ENCODE peak calls at places on chromosomes 6 and 20, in seven cellular contexts. One of them, this sample, is unnamed.

GRCh38 chr6:131952886-131953509 is 1.8 kb upstream of the CCN2 start:
- DNase-seq in ascending aorta: no peak
- DNase-seq in astrocyte: no peak
- DNase-seq in IMR-90: no peak
- DNase-seq in PC-3: no peak
- DNase-seq in heart right ventricle: no peak
- DNase-seq in CD8-positive, alpha-beta memory T cell: no peak
- DNase-seq in this sample: no peak

GRCh38 chr20:438581-439469 is 23.5 kb downstream of the TBC1D20 start:
- DNase-seq in IMR-90: no peak
- DNase-seq in PC-3: no peak
- DNase-seq in heart right ventricle: no peak
- DNase-seq in CD8-positive, alpha-beta memory T cell: peak; percentile 51
- DNase-seq in astrocyte: no peak
- DNase-seq in ascending aorta: no peak
- DNase-seq in this sample: no peak

GRCh38 chr6:3195695-3196497 is 31.6 kb downstream of the TUBB2B start:
- DNase-seq in PC-3: no peak
- DNase-seq in IMR-90: no peak
- DNase-seq in astrocyte: no peak
- DNase-seq in CD8-positive, alpha-beta memory T cell: no peak
- DNase-seq in ascending aorta: no peak
- DNase-seq in heart right ventricle: no peak
- DNase-seq in this sample: no peak

GRCh38 chr6:112282217-112282616 is 27.9 kb upstream of the LAMA4 start:
- DNase-seq in IMR-90: peak; percentile 97
- DNase-seq in PC-3: peak; percentile 69
- DNase-seq in heart right ventricle: peak; percentile 77
- DNase-seq in CD8-positive, alpha-beta memory T cell: no peak
- DNase-seq in ascending aorta: no peak
- DNase-seq in astrocyte: peak; percentile 89
- DNase-seq in this sample: peak; percentile 82

GRCh38 chr6:22343864-22344263 is 47.0 kb upstream of the PRL start:
- DNase-seq in heart right ventricle: no peak
- DNase-seq in IMR-90: no peak
- DNase-seq in CD8-positive, alpha-beta memory T cell: no peak
- DNase-seq in PC-3: peak; percentile 35
- DNase-seq in ascending aorta: no peak
- DNase-seq in astrocyte: no peak
- DNase-seq in this sample: no peak

GRCh38 chr6:113171882-113172281 is 685.3 kb upstream of the MARCKS start:
- DNase-seq in astrocyte: no peak
- DNase-seq in IMR-90: no peak
- DNase-seq in ascending aorta: no peak
- DNase-seq in heart right ventricle: no peak
- DNase-seq in CD8-positive, alpha-beta memory T cell: no peak
- DNase-seq in PC-3: no peak
- DNase-seq in this sample: no peak

GRCh38 chr6:33290459-33290858 is 1.1 kb downstream of the PFDN6 start:
- DNase-seq in PC-3: no peak
- DNase-seq in heart right ventricle: no peak
- DNase-seq in IMR-90: no peak
- DNase-seq in astrocyte: no peak
- DNase-seq in ascending aorta: no peak
- DNase-seq in CD8-positive, alpha-beta memory T cell: no peak
- DNase-seq in this sample: no peak

GRCh38 chr6:166456360-166457156 is 73.8 kb upstream of the MPC1 start:
- DNase-seq in heart right ventricle: no peak
- DNase-seq in PC-3: peak; percentile 33
- DNase-seq in IMR-90: peak; percentile 5
- DNase-seq in astrocyte: peak; percentile 36
- DNase-seq in ascending aorta: peak; percentile 61
- DNase-seq in CD8-positive, alpha-beta memory T cell: no peak
- DNase-seq in this sample: no peak

GRCh38 chr6:3026811-3027626 is 27.3 kb downstream of the NQO2 start:
- DNase-seq in CD8-positive, alpha-beta memory T cell: no peak
- DNase-seq in ascending aorta: no peak
- DNase-seq in PC-3: no peak
- DNase-seq in IMR-90: peak; percentile 72
- DNase-seq in astrocyte: peak; percentile 36
- DNase-seq in heart right ventricle: peak; percentile 16
- DNase-seq in this sample: no peak

GRCh38 chr6:112663705-112664104 is 316.6 kb downstream of the RFPL4B start:
- DNase-seq in CD8-positive, alpha-beta memory T cell: no peak
- DNase-seq in ascending aorta: no peak
- DNase-seq in IMR-90: no peak
- DNase-seq in heart right ventricle: no peak
- DNase-seq in astrocyte: no peak
- DNase-seq in PC-3: peak; percentile 43
- DNase-seq in this sample: no peak

GRCh38 chr6:39882567-39882953 is 51.7 kb downstream of the MOCS1 start:
- DNase-seq in IMR-90: peak; percentile 98
- DNase-seq in CD8-positive, alpha-beta memory T cell: no peak
- DNase-seq in PC-3: no peak
- DNase-seq in ascending aorta: peak; percentile 90
- DNase-seq in astrocyte: peak; percentile 100
- DNase-seq in heart right ventricle: peak; percentile 67
- DNase-seq in this sample: peak; percentile 96

GRCh38 chr6:154414021-154414813 is 57.6 kb upstream of the IPCEF1 start:
- DNase-seq in CD8-positive, alpha-beta memory T cell: no peak
- DNase-seq in astrocyte: peak; percentile 79
- DNase-seq in heart right ventricle: no peak
- DNase-seq in ascending aorta: no peak
- DNase-seq in IMR-90: peak; percentile 89
- DNase-seq in PC-3: no peak
- DNase-seq in this sample: peak; percentile 69

GRCh38 chr6:26411751-26412150 is 9.7 kb downstream of the BTN3A1 start:
- DNase-seq in PC-3: no peak
- DNase-seq in CD8-positive, alpha-beta memory T cell: no peak
- DNase-seq in IMR-90: peak; percentile 36
- DNase-seq in ascending aorta: no peak
- DNase-seq in astrocyte: no peak
- DNase-seq in heart right ventricle: no peak
- DNase-seq in this sample: no peak

GRCh38 chr6:106477790-106478189 is 117.3 kb downstream of the CRYBG1 start:
- DNase-seq in PC-3: no peak
- DNase-seq in CD8-positive, alpha-beta memory T cell: no peak
- DNase-seq in ascending aorta: no peak
- DNase-seq in heart right ventricle: no peak
- DNase-seq in astrocyte: no peak
- DNase-seq in IMR-90: no peak
- DNase-seq in this sample: no peak

GRCh38 chr6:83707829-83708545 is 914 bp downstream of the SNAP91 start:
- DNase-seq in astrocyte: peak; percentile 5
- DNase-seq in CD8-positive, alpha-beta memory T cell: no peak
- DNase-seq in ascending aorta: peak; percentile 62
- DNase-seq in IMR-90: no peak
- DNase-seq in PC-3: no peak
- DNase-seq in heart right ventricle: no peak
- DNase-seq in this sample: no peak

GRCh38 chr20:23889775-23890187 is 10.2 kb upstream of the CST5 start:
- DNase-seq in astrocyte: no peak
- DNase-seq in heart right ventricle: peak; percentile 16
- DNase-seq in IMR-90: peak; percentile 24
- DNase-seq in PC-3: peak; percentile 84
- DNase-seq in ascending aorta: no peak
- DNase-seq in CD8-positive, alpha-beta memory T cell: peak; percentile 60
- DNase-seq in this sample: peak; percentile 2

GRCh38 chr6:90347411-90347841 is 50.8 kb upstream of the BACH2 start:
- DNase-seq in astrocyte: no peak
- DNase-seq in CD8-positive, alpha-beta memory T cell: no peak
- DNase-seq in PC-3: no peak
- DNase-seq in heart right ventricle: no peak
- DNase-seq in IMR-90: no peak
- DNase-seq in ascending aorta: no peak
- DNase-seq in this sample: no peak

GRCh38 chr20:6731951-6732580 is 35.4 kb upstream of the BMP2 start:
- DNase-seq in heart right ventricle: peak; percentile 83
- DNase-seq in CD8-positive, alpha-beta memory T cell: no peak
- DNase-seq in PC-3: no peak
- DNase-seq in astrocyte: no peak
- DNase-seq in IMR-90: no peak
- DNase-seq in ascending aorta: no peak
- DNase-seq in this sample: no peak

GRCh38 chr6:137845460-137845859 is 21.6 kb upstream of the TNFAIP3 start:
- DNase-seq in ascending aorta: no peak
- DNase-seq in heart right ventricle: no peak
- DNase-seq in IMR-90: peak; percentile 45
- DNase-seq in astrocyte: no peak
- DNase-seq in PC-3: peak; percentile 47
- DNase-seq in CD8-positive, alpha-beta memory T cell: no peak
- DNase-seq in this sample: no peak

GRCh38 chr6:163313981-163314380 is 100.5 kb upstream of the QKI start:
- DNase-seq in PC-3: no peak
- DNase-seq in heart right ventricle: no peak
- DNase-seq in astrocyte: no peak
- DNase-seq in IMR-90: no peak
- DNase-seq in ascending aorta: peak; percentile 21
- DNase-seq in CD8-positive, alpha-beta memory T cell: no peak
- DNase-seq in this sample: no peak

GRCh38 chr6:163310973-163311383 is 103.5 kb upstream of the QKI start:
- DNase-seq in PC-3: no peak
- DNase-seq in CD8-positive, alpha-beta memory T cell: no peak
- DNase-seq in astrocyte: no peak
- DNase-seq in ascending aorta: no peak
- DNase-seq in heart right ventricle: no peak
- DNase-seq in IMR-90: no peak
- DNase-seq in this sample: no peak

GRCh38 chr6:163318071-163318786 is 96.3 kb upstream of the QKI start:
- DNase-seq in heart right ventricle: no peak
- DNase-seq in astrocyte: no peak
- DNase-seq in PC-3: no peak
- DNase-seq in IMR-90: no peak
- DNase-seq in CD8-positive, alpha-beta memory T cell: no peak
- DNase-seq in ascending aorta: no peak
- DNase-seq in this sample: no peak

GRCh38 chr6:163311830-163312229 is 102.7 kb upstream of the QKI start:
- DNase-seq in astrocyte: peak; percentile 39
- DNase-seq in IMR-90: no peak
- DNase-seq in PC-3: peak; percentile 94
- DNase-seq in ascending aorta: no peak
- DNase-seq in heart right ventricle: no peak
- DNase-seq in CD8-positive, alpha-beta memory T cell: no peak
- DNase-seq in this sample: no peak

DNA sequence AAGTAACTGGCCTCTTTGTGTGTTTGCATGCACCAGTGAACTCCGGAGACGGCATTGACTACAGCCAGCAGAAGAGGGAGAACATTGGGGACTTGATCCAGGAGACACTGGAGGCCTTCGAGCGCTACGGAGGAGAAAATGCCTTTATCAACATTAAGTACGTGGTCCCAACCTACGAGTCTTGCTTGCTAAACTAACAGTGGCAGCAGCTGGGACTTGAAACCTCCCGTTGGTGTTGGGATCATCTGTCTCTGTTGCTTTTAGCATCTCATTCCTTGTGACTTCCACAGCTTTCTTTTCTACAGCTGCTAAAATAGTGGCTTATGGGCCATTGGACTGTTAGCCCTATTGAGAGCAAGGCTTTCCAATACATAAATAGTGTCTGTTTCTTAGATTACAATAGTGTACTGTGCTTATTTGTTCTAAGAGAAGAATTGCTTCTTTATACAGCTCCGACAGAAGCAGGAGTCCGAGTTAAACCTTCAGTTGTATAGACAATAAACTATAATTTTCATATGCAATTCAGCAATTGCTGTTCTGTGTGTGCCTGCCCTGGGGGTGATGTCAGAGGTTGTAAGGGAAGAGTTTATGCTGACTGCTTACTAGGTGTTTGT is 99.6 kb upstream of the QKI start:
- DNase-seq in astrocyte: no peak
- DNase-seq in CD8-positive, alpha-beta memory T cell: no peak
- DNase-seq in heart right ventricle: no peak
- DNase-seq in ascending aorta: no peak
- DNase-seq in PC-3: no peak
- DNase-seq in IMR-90: no peak
- DNase-seq in this sample: no peak
- H3K27ac ChIP-seq in astrocyte: no peak overlapping the region
- H3K27ac ChIP-seq in CD8-positive, alpha-beta memory T cell: no peak overlapping the region
- H3K27ac ChIP-seq in heart right ventricle: no peak overlapping the region
- H3K27ac ChIP-seq in ascending aorta: no peak overlapping the region
- H3K27ac ChIP-seq in PC-3: no peak overlapping the region
- H3K27ac ChIP-seq in IMR-90: no peak overlapping the region
- H3K27ac ChIP-seq in this sample: peak overlapping the region; percentile 11

DNA sequence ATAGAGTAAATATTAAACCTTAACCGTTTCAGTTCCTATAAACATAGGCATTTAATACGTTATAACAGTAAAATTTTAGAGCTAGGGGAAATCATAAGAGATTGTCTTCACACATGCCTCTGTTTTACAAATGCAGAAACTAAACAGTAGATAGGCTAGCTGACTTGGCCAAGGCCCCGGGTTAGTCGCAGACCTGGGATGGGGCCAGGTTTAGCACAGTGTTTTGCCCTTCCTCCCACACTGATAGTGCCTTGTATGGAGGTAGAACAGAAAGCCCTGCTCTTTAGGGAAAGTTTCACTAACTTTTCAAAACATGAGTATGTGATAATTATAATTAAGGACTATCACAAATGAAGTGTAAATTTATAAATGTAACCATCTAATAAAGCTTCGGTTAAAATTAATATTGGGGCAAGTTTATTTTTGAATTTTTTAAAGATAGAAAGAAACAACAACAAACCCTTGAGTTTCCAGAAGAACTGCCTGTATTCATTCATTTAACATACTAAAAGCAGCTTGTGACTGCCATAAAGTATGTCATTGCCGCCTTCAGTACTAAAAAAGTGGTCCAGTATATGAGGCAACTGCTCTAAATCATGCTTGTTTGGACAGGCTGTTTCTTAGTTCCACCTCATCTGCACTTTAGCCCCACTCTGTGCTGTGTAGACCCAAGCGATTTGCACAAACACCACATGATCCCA is 62.5 kb upstream of the LOC128125822 start:
- DNase-seq in ascending aorta: no peak
- DNase-seq in CD8-positive, alpha-beta memory T cell: no peak
- DNase-seq in astrocyte: no peak
- DNase-seq in IMR-90: peak; percentile 35
- DNase-seq in heart right ventricle: peak; percentile 67
- DNase-seq in PC-3: no peak
- DNase-seq in this sample: no peak
- H3K27ac ChIP-seq in ascending aorta: no peak overlapping the region
- H3K27ac ChIP-seq in CD8-positive, alpha-beta memory T cell: no peak overlapping the region
- H3K27ac ChIP-seq in astrocyte: no peak overlapping the region
- H3K27ac ChIP-seq in IMR-90: no peak overlapping the region
- H3K27ac ChIP-seq in heart right ventricle: no peak overlapping the region
- H3K27ac ChIP-seq in PC-3: no peak overlapping the region
- H3K27ac ChIP-seq in this sample: no peak overlapping the region

GRCh38 chr6:5030596-5031136 is 26.8 kb upstream of the RPP40 start:
- DNase-seq in astrocyte: peak; percentile 62
- DNase-seq in heart right ventricle: peak; percentile 75
- DNase-seq in CD8-positive, alpha-beta memory T cell: peak; percentile 52
- DNase-seq in PC-3: peak; percentile 87
- DNase-seq in IMR-90: peak; percentile 78
- DNase-seq in ascending aorta: peak; percentile 87
- DNase-seq in this sample: no peak
- H3K27ac ChIP-seq in astrocyte: no peak overlapping the region
- H3K27ac ChIP-seq in heart right ventricle: no peak overlapping the region
- H3K27ac ChIP-seq in CD8-positive, alpha-beta memory T cell: no peak overlapping the region
- H3K27ac ChIP-seq in PC-3: no peak overlapping the region
- H3K27ac ChIP-seq in IMR-90: no peak overlapping the region
- H3K27ac ChIP-seq in ascending aorta: no peak overlapping the region
- H3K27ac ChIP-seq in this sample: no peak overlapping the region

GRCh38 chr6:15763827-15764226 is 101.0 kb upstream of the DTNBP1 start:
- DNase-seq in IMR-90: peak; percentile 22
- DNase-seq in ascending aorta: no peak
- DNase-seq in astrocyte: peak; percentile 9
- DNase-seq in PC-3: peak; percentile 17
- DNase-seq in heart right ventricle: peak; percentile 6
- DNase-seq in CD8-positive, alpha-beta memory T cell: no peak
- DNase-seq in this sample: no peak
- H3K27ac ChIP-seq in IMR-90: no peak overlapping the region
- H3K27ac ChIP-seq in ascending aorta: no peak overlapping the region
- H3K27ac ChIP-seq in astrocyte: no peak overlapping the region
- H3K27ac ChIP-seq in PC-3: no peak overlapping the region
- H3K27ac ChIP-seq in heart right ventricle: no peak overlapping the region
- H3K27ac ChIP-seq in CD8-positive, alpha-beta memory T cell: no peak overlapping the region
- H3K27ac ChIP-seq in this sample: no peak overlapping the region